ENCODE peak calls at places on chromosomes 7 and 10, in five cellular contexts. M is foreskin fibroblast, L is cardiac muscle cell, F is fibroblast of pulmonary artery, E is mucosa of descending colon. Z is an unnamed sample.

GRCh38 chr7:26616235-26616634 is 248.2 kb downstream of the SKAP2 start:
- DNase-seq in F (no peak), M (no peak), E (no peak), L (no peak), Z (peak)

GRCh38 chr10:71342850-71343773 is 24.1 kb downstream of the SLC29A3 start:
- DNase-seq in M (peak), L (no peak), E (no peak), F (no peak), Z (peak)

GRCh38 chr10:74909665-74910064 is 83.3 kb downstream of the KAT6B start:
- DNase-seq in F (no peak), M (no peak), E (no peak), L (no peak), Z (peak)

GRCh38 chr10:34727595-34728033 is 87.5 kb downstream of the PARD3 start:
- DNase-seq in M (no peak), F (peak), E (no peak), L (peak), Z (no peak)

GRCh38 chr10:67114945-67115344 is 189.1 kb downstream of the LRRTM3 start:
- DNase-seq in F (no peak), M (no peak), L (no peak), E (no peak), Z (peak)

GRCh38 chr10:19204239-19204917 is 155.8 kb downstream of the MALRD1 start:
- DNase-seq in L (no peak), M (no peak), E (no peak), F (peak), Z (peak)

GRCh38 chr7:69934475-69934903 is 336.2 kb downstream of the AUTS2 start:
- DNase-seq in F (no peak), L (peak), M (no peak), E (no peak), Z (no peak)

GRCh38 chr7:42053834-42054233 is 183.2 kb downstream of the GLI3 start:
- DNase-seq in L (no peak), M (peak), E (no peak), F (no peak), Z (peak)

GRCh38 chr7:95330194-95331003 is 6.1 kb upstream of the PON1 start:
- DNase-seq in F (peak), M (no peak), E (no peak), L (no peak), Z (no peak)

GRCh38 chr10:60508831-60509230 is 119.2 kb upstream of the ANK3 start:
- DNase-seq in E (no peak), F (no peak), M (no peak), L (no peak), Z (no peak)

GRCh38 chr7:72099784-72100183 is 312.4 kb downstream of the CALN1 start:
- DNase-seq in M (no peak), F (no peak), E (no peak), L (no peak), Z (no peak)

GRCh38 chr7:151374139-151374538 is 32.5 kb downstream of the NUB1 start:
- DNase-seq in M (no peak), L (no peak), E (peak), F (no peak), Z (no peak)

GRCh38 chr10:73577788-73578187 is 13.4 kb downstream of the USP54 start:
- DNase-seq in E (no peak), F (peak), L (peak), M (no peak), Z (peak)

GRCh38 chr10:133361773-133362441 is 4.1 kb upstream of the FUOM start:
- DNase-seq in M (no peak), L (no peak), E (no peak), F (no peak), Z (no peak)

GRCh38 chr7:36875794-36876193 is 151.5 kb upstream of the AOAH start:
- DNase-seq in E (no peak), M (no peak), L (no peak), F (no peak), Z (no peak)

GRCh38 chr7:106166651-106167342 is 54.7 kb upstream of the SYPL1 start:
- DNase-seq in L (peak), E (no peak), F (peak), M (peak), Z (peak)

GRCh38 chr7:938546-939185 is 15.8 kb downstream of the ADAP1 start:
- DNase-seq in L (no peak), F (no peak), E (peak), M (no peak), Z (no peak)

GRCh38 chr10:34933676-34934075 is 118.6 kb upstream of the PARD3 start:
- DNase-seq in M (no peak), L (peak), E (no peak), F (peak), Z (no peak)

GRCh38 chr7:99762680-99763327 is 21.2 kb downstream of the CYP3A4 start:
- DNase-seq in L (no peak), E (no peak), F (peak), M (peak), Z (peak)

GRCh38 chr7:79495544-79496272 is 42.2 kb upstream of the MAGI2 start:
- DNase-seq in E (no peak), F (peak), M (peak), L (no peak), Z (peak)

GRCh38 chr7:115533785-115534184 is 496.8 kb downstream of the TFEC start:
- DNase-seq in L (no peak), E (no peak), M (peak), F (no peak), Z (no peak)

GRCh38 chr10:71837085-71837827 is 13.8 kb downstream of the PSAP start:
- DNase-seq in L (peak), M (no peak), E (no peak), F (peak), Z (no peak)

GRCh38 chr7:98105942-98106544 is 619 bp upstream of the LMTK2 start:
- DNase-seq in E (peak), L (no peak), M (no peak), F (no peak), Z (peak)

GRCh38 chr10:122555431-122555830 is 5.1 kb upstream of the DMBT1 start:
- DNase-seq in M (no peak), L (no peak), E (no peak), F (no peak), Z (no peak)

GRCh38 chr10:72694476-72695369 is 2.8 kb downstream of the MCU start:
- DNase-seq in F (peak), L (peak), E (no peak), M (peak), Z (peak)

GRCh38 chr10:116792772-116793171 is 50.4 kb upstream of the HSPA12A start:
- DNase-seq in M (no peak), L (no peak), E (no peak), F (no peak), Z (no peak)

GRCh38 chr10:116798859-116799258 is 50.4 kb upstream of the ENO4 start:
- DNase-seq in L (no peak), M (no peak), F (no peak), E (no peak), Z (no peak)

GRCh38 chr10:116800356-116800929 is 48.9 kb upstream of the ENO4 start:
- DNase-seq in E (no peak), M (no peak), L (no peak), F (no peak), Z (no peak)

GRCh38 chr10:116796469-116796868 is 52.8 kb upstream of the ENO4 start:
- DNase-seq in M (no peak), E (no peak), L (no peak), F (no peak), Z (no peak)

GRCh38 chr10:116796910-116797513 is 52.3 kb upstream of the ENO4 start:
- DNase-seq in E (no peak), F (peak), M (peak), L (peak), Z (peak)
- TF ChIP-seq CTCF in E (peak), F (peak), M (peak), L (peak), Z (peak)

GRCh38 chr7:50449881-50450690 is at the start of gene FIGNL1:
- DNase-seq in E (peak), F (peak), L (peak), M (peak), Z (peak)
- TF ChIP-seq CTCF in E (no peak), F (no peak), L (no peak), M (no peak), Z (no peak)

GRCh38 chr7:28205505-28205904 is 24.9 kb upstream of the JAZF1 start:
- DNase-seq in M (no peak), F (no peak), L (no peak), E (no peak), Z (no peak)
- TF ChIP-seq CTCF in M (no peak), F (no peak), L (no peak), E (no peak), Z (no peak)

GRCh38 chr7:149180713-149181112 is 14.6 kb upstream of the ZNF282 start:
- DNase-seq in L (no peak), E (no peak), F (no peak), M (no peak), Z (no peak)

GRCh38 chr7:149179241-149179640 is 16.1 kb upstream of the ZNF282 start:
- DNase-seq in F (no peak), L (no peak), E (no peak), M (no peak), Z (no peak)

GRCh38 chr7:149184274-149184673 is 11.1 kb upstream of the ZNF282 start:
- DNase-seq in M (no peak), F (no peak), L (no peak), E (no peak), Z (no peak)

GRCh38 chr7:149181136-149181790 is 14.1 kb upstream of the ZNF282 start:
- DNase-seq in E (no peak), M (no peak), F (peak), L (no peak), Z (no peak)
- TF ChIP-seq CTCF in E (no peak), M (no peak), F (no peak), L (no peak), Z (no peak)

DNA sequence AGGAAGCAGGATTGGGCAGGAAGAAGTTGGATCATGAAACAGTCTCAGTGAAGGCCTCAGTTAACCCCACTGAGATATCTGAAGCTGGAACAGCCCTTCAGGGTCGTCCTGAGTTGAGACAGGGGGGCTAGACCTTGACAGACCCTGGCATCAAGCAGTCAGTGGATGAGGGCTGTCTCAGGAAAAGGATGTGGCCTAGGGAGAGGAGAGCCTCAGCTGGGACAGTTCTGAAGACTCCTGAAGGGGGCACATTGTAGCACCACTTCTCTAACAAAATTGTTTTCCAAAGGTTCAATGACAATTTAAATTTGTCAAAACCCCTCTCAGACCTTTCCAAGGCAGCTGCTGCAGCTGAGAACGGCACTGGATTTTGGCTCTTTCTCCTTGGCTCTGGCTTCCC is 15.8 kb upstream of the SLK start:
- DNase-seq in M (no peak), F (no peak), E (no peak), L (no peak), Z (no peak)
- TF ChIP-seq CTCF in M (no peak), F (no peak), E (no peak), L (no peak), Z (no peak)

GRCh38 chr7:117480978-117481377 is 1.2 kb downstream of the CFTR start:
- DNase-seq in M (no peak), F (no peak), L (peak), E (no peak), Z (no peak)
- TF ChIP-seq CTCF in M (no peak), F (no peak), L (no peak), E (no peak), Z (peak)

GRCh38 chr7:154953006-154953684 is 49.8 kb downstream of the PAXIP1 start:
- DNase-seq in F (peak), E (peak), M (peak), L (peak), Z (peak)
- TF ChIP-seq CTCF in F (peak), E (peak), M (peak), L (peak), Z (peak)

Z was measured in PC-3.